ENCODE peak calls at places on chromosomes 16 and 17, in five cellular contexts. One of them, this sample, is unnamed.

GRCh38 chr17:78921437-78921971 is 3.7 kb downstream of the TIMP2 start:
- DNase-seq in H9: no peak
- DNase-seq in H1: no peak
- DNase-seq in IMR-90: no peak
- DNase-seq in trophoblast cell: no peak
- DNase-seq in this sample: no peak

GRCh38 chr17:68125471-68125870 is 89.9 kb downstream of the KPNA2 start:
- DNase-seq in trophoblast cell: no peak
- DNase-seq in H1: no peak
- DNase-seq in H9: no peak
- DNase-seq in IMR-90: no peak
- DNase-seq in this sample: no peak

GRCh38 chr16:56589141-56590039 is at the start of gene MT3:
- DNase-seq in IMR-90: no peak
- DNase-seq in H1: peak
- DNase-seq in trophoblast cell: no peak
- DNase-seq in H9: peak
- DNase-seq in this sample: no peak

GRCh38 chr16:17777461-17777863 is 306.7 kb upstream of the XYLT1 start:
- DNase-seq in H9: no peak
- DNase-seq in trophoblast cell: no peak
- DNase-seq in IMR-90: peak
- DNase-seq in H1: no peak
- DNase-seq in this sample: no peak

GRCh38 chr16:588639-588888 is 1.3 kb upstream of the RAB40C start:
- DNase-seq in H1: peak
- DNase-seq in trophoblast cell: peak
- DNase-seq in IMR-90: peak
- DNase-seq in H9: no peak
- DNase-seq in this sample: no peak

GRCh38 chr17:66655861-66656260 is 179.1 kb upstream of the CACNG5 start:
- DNase-seq in H9: no peak
- DNase-seq in trophoblast cell: no peak
- DNase-seq in IMR-90: peak
- DNase-seq in H1: no peak
- DNase-seq in this sample: no peak

GRCh38 chr17:17848311-17848710 is 11.5 kb upstream of the SREBF1 start:
- DNase-seq in H9: no peak
- DNase-seq in H1: no peak
- DNase-seq in trophoblast cell: no peak
- DNase-seq in IMR-90: no peak
- DNase-seq in this sample: no peak

GRCh38 chr16:85114909-85115567 is 2.8 kb upstream of the CIBAR2 start:
- DNase-seq in H1: peak
- DNase-seq in IMR-90: peak
- DNase-seq in H9: peak
- DNase-seq in trophoblast cell: peak
- DNase-seq in this sample: peak

GRCh38 chr16:52203096-52203495 is 343.8 kb downstream of the TOX3 start:
- DNase-seq in trophoblast cell: no peak
- DNase-seq in H9: no peak
- DNase-seq in H1: no peak
- DNase-seq in IMR-90: no peak
- DNase-seq in this sample: no peak

GRCh38 chr16:66510711-66511614 is 39.0 kb downstream of the TK2 start:
- DNase-seq in H9: no peak
- DNase-seq in trophoblast cell: no peak
- DNase-seq in IMR-90: no peak
- DNase-seq in H1: no peak
- DNase-seq in this sample: no peak

GRCh38 chr17:7841622-7842379 is 7.8 kb downstream of the KDM6B start:
- DNase-seq in IMR-90: peak
- DNase-seq in H1: peak
- DNase-seq in H9: peak
- DNase-seq in trophoblast cell: peak
- DNase-seq in this sample: peak

GRCh38 chr17:71938340-71939010 is 182.3 kb upstream of the SOX9 start:
- DNase-seq in IMR-90: no peak
- DNase-seq in H1: no peak
- DNase-seq in H9: no peak
- DNase-seq in trophoblast cell: no peak
- DNase-seq in this sample: no peak

GRCh38 chr17:74759243-74759801 is 10.9 kb downstream of the NHERF1 start:
- DNase-seq in trophoblast cell: no peak
- DNase-seq in H1: no peak
- DNase-seq in H9: no peak
- DNase-seq in IMR-90: no peak
- DNase-seq in this sample: no peak

GRCh38 chr17:30321314-30321713 is 12.5 kb downstream of the TMIGD1 start:
- DNase-seq in IMR-90: no peak
- DNase-seq in H9: no peak
- DNase-seq in H1: no peak
- DNase-seq in trophoblast cell: no peak
- DNase-seq in this sample: no peak

GRCh38 chr16:61576476-61576875 is 459.8 kb downstream of the CDH8 start:
- DNase-seq in H9: no peak
- DNase-seq in H1: no peak
- DNase-seq in IMR-90: no peak
- DNase-seq in trophoblast cell: no peak
- DNase-seq in this sample: no peak

GRCh38 chr17:29592850-29593545 is at the start of gene ANKRD13B:
- DNase-seq in trophoblast cell: no peak
- DNase-seq in H9: no peak
- DNase-seq in H1: peak
- DNase-seq in IMR-90: no peak
- DNase-seq in this sample: no peak

GRCh38 chr16:67169642-67170167 is 633 bp upstream of the NOL3 start:
- DNase-seq in H1: peak
- DNase-seq in IMR-90: no peak
- DNase-seq in trophoblast cell: no peak
- DNase-seq in H9: peak
- DNase-seq in this sample: no peak

GRCh38 chr16:78957328-78958100 is 643.0 kb downstream of the MAF start:
- DNase-seq in trophoblast cell: peak
- DNase-seq in H1: no peak
- DNase-seq in H9: no peak
- DNase-seq in IMR-90: no peak
- DNase-seq in this sample: peak

GRCh38 chr17:40063034-40063765 is 435 bp downstream of the THRA start:
- DNase-seq in IMR-90: no peak
- DNase-seq in H9: peak
- DNase-seq in trophoblast cell: no peak
- DNase-seq in H1: peak
- DNase-seq in this sample: no peak

GRCh38 chr16:12819126-12820117 is 15.7 kb upstream of the CPPED1 start:
- DNase-seq in H9: peak
- DNase-seq in IMR-90: peak
- DNase-seq in H1: peak
- DNase-seq in trophoblast cell: peak
- DNase-seq in this sample: peak

GRCh38 chr17:34797724-34798123 is 163.5 kb downstream of the CCT6B start:
- DNase-seq in H9: peak
- DNase-seq in H1: peak
- DNase-seq in IMR-90: peak
- DNase-seq in trophoblast cell: peak
- DNase-seq in this sample: peak

GRCh38 chr17:72111374-72111773 is 9.4 kb upstream of the SOX9 start:
- DNase-seq in trophoblast cell: no peak
- DNase-seq in H9: no peak
- DNase-seq in H1: no peak
- DNase-seq in IMR-90: no peak
- DNase-seq in this sample: no peak

GRCh38 chr16:66926171-66926570 is 836 bp upstream of the RRAD start:
- DNase-seq in IMR-90: no peak
- DNase-seq in trophoblast cell: no peak
- DNase-seq in H1: no peak
- DNase-seq in H9: no peak
- DNase-seq in this sample: no peak

GRCh38 chr17:65370669-65371126 is 190.8 kb downstream of the AXIN2 start:
- DNase-seq in H9: no peak
- DNase-seq in IMR-90: no peak
- DNase-seq in H1: no peak
- DNase-seq in trophoblast cell: no peak
- DNase-seq in this sample: no peak

GRCh38 chr17:13597723-13598347 is 3.9 kb downstream of the HS3ST3A1 start:
- DNase-seq in IMR-90: peak
- DNase-seq in trophoblast cell: peak
- DNase-seq in H9: no peak
- DNase-seq in H1: no peak
- DNase-seq in this sample: no peak

GRCh38 chr16:68235882-68236803 is at the start of gene ESRP2:
- DNase-seq in IMR-90: no peak
- DNase-seq in H9: peak
- DNase-seq in H1: peak
- DNase-seq in trophoblast cell: peak
- DNase-seq in this sample: no peak

GRCh38 chr17:6507535-6507934 is 48.8 kb downstream of the PITPNM3 start:
- DNase-seq in IMR-90: peak
- DNase-seq in H9: no peak
- DNase-seq in trophoblast cell: peak
- DNase-seq in H1: no peak
- DNase-seq in this sample: no peak

GRCh38 chr16:66146689-66147330 is 219.7 kb upstream of the CDH5 start:
- DNase-seq in H9: no peak
- DNase-seq in trophoblast cell: no peak
- DNase-seq in H1: no peak
- DNase-seq in IMR-90: peak
- DNase-seq in this sample: no peak

GRCh38 chr16:67942200-67942509 is 1.8 kb downstream of the LCAT start:
- DNase-seq in H1: peak
- DNase-seq in H9: peak
- DNase-seq in trophoblast cell: no peak
- DNase-seq in IMR-90: peak
- DNase-seq in this sample: no peak

GRCh38 chr16:14324581-14324980 is 253.5 kb downstream of the MRTFB start:
- DNase-seq in H9: no peak
- DNase-seq in IMR-90: peak
- DNase-seq in trophoblast cell: peak
- DNase-seq in H1: no peak
- DNase-seq in this sample: no peak

GRCh38 chr17:77464988-77465357 is 324.2 kb downstream of the SEC14L1 start:
- DNase-seq in H1: no peak
- DNase-seq in IMR-90: no peak
- DNase-seq in H9: no peak
- DNase-seq in trophoblast cell: no peak
- DNase-seq in this sample: no peak
- H3K4me2 ChIP-seq in H1: peak
- H3K4me2 ChIP-seq in IMR-90: no peak
- H3K4me2 ChIP-seq in H9: peak
- H3K4me2 ChIP-seq in trophoblast cell: no peak
- H3K4me2 ChIP-seq in this sample: no peak

GRCh38 chr17:47896672-47897490 is 845 bp downstream of the SP2 start:
- DNase-seq in IMR-90: peak
- DNase-seq in H9: no peak
- DNase-seq in H1: no peak
- DNase-seq in trophoblast cell: no peak
- DNase-seq in this sample: no peak
- H3K23ac ChIP-seq in IMR-90: peak
- H3K23ac ChIP-seq in H9: no peak
- H3K23ac ChIP-seq in H1: no peak
- H3K23ac ChIP-seq in trophoblast cell: no peak
- H3K23ac ChIP-seq in this sample: peak

GRCh38 chr17:82110298-82110697 is 12.3 kb upstream of the FASN start:
- DNase-seq in H1: no peak
- DNase-seq in trophoblast cell: no peak
- DNase-seq in H9: no peak
- DNase-seq in IMR-90: no peak
- DNase-seq in this sample: no peak
- H3K14ac ChIP-seq in H1: no peak
- H3K14ac ChIP-seq in trophoblast cell: no peak
- H3K14ac ChIP-seq in H9: no peak
- H3K14ac ChIP-seq in IMR-90: no peak
- H3K14ac ChIP-seq in this sample: no peak

GRCh38 chr16:27231692-27232060 is 28.4 kb downstream of the KDM8 start:
- DNase-seq in H1: no peak
- DNase-seq in H9: no peak
- DNase-seq in IMR-90: no peak
- DNase-seq in trophoblast cell: no peak
- DNase-seq in this sample: no peak
- H3K4me2 ChIP-seq in H1: no peak
- H3K4me2 ChIP-seq in H9: no peak
- H3K4me2 ChIP-seq in IMR-90: no peak
- H3K4me2 ChIP-seq in trophoblast cell: no peak
- H3K4me2 ChIP-seq in this sample: no peak

DNA sequence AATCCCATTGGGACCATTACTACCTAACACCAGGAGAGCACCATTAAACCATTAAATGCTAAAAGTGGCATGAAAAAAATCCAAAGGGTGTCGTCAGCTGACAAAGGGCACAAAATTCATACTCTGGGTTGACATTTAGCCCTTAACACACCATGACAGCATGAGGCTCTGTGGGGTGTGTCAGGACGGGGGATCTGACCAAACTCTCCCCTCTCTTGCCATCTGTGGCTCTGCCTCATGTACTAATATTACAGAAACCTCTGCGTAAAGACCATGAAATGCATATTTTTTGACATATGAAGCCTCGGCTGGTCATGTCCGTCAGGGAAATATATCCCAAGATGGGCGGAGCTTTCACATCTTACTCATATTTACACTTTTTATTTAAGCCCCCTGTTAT is 237.4 kb upstream of the ZFHX3 start:
- DNase-seq in IMR-90: no peak
- DNase-seq in trophoblast cell: no peak
- DNase-seq in H1: no peak
- DNase-seq in H9: no peak
- DNase-seq in this sample: no peak
- H3K23ac ChIP-seq in IMR-90: no peak
- H3K23ac ChIP-seq in trophoblast cell: no peak
- H3K23ac ChIP-seq in H1: no peak
- H3K23ac ChIP-seq in H9: no peak
- H3K23ac ChIP-seq in this sample: no peak

DNA sequence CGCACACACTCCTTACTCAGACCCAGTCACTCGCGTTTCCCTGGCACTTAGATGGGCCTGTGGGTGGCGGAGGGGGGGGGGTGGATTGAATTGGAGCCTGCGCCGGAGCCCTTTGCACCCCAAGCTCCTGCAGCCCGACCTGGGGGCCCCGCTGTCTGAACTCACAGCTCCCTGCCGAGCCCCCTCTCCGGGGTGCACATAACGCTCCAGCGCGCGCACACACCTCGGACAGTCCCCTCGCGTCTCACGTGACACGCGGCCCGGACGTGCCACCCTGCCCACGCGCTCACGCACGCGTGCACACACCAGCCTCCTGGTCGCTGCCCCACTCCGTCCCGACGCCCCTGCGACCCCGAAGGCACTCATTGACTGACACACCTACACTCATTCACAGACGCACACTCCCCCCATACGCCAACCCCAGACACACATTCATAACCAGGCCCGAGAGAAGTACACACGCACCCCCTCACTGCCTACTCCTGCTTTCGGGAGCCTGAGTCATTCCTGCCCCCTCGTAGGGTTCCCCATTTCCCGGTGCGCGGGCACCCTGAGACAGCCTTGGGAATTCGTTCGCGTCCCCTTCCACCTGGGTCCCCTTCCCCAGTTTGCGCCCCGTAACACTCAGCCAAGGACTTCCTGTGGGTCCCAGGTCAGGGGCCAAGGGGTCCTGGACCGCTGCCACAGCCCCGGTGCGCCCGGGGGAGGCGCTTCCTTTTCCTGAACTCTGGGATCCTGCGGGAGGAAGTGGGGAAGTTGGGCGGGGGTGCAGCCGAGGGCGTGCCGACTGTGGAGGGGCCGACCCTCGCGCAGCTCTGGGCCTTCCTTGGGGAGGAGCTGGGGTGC is 1.1 kb downstream of the TBKBP1 start:
- DNase-seq in IMR-90: peak
- DNase-seq in H9: peak
- DNase-seq in trophoblast cell: no peak
- DNase-seq in H1: peak
- DNase-seq in this sample: no peak
- H3K14ac ChIP-seq in IMR-90: peak
- H3K14ac ChIP-seq in H9: no peak
- H3K14ac ChIP-seq in trophoblast cell: peak
- H3K14ac ChIP-seq in H1: no peak
- H3K14ac ChIP-seq in this sample: peak